ENCODE peak calls at places on chromosomes 7 and 10, in six cellular contexts. K, P, R, Z, U and Q are unnamed samples.

GRCh38 chr7:40544277-40544723 is 409.5 kb downstream of the SUGCT start:
- DNase-seq in R (no peak), P (no peak), K (no peak), Z (no peak), U (no peak), Q (no peak)

GRCh38 chr7:108054537-108054936 is 51.6 kb upstream of the LAMB1 start:
- DNase-seq in U (no peak), R (no peak), P (no peak), Z (no peak), K (no peak), Q (no peak)

GRCh38 chr10:124096494-124096893 is 3.1 kb upstream of the CHST15 start:
- DNase-seq in K (no peak), P (no peak), R (no peak), U (no peak), Z (no peak), Q (no peak)

GRCh38 chr7:123185756-123186155 is 14.0 kb downstream of the SLC13A1 start:
- DNase-seq in P (no peak), K (no peak), U (no peak), R (no peak), Z (no peak), Q (no peak)

GRCh38 chr10:104391969-104392296 is 38.3 kb downstream of the CFAP58 start:
- DNase-seq in U (no peak), P (no peak), Z (no peak), K (no peak), R (no peak), Q (no peak)

GRCh38 chr7:2886900-2887299 is 42.8 kb upstream of the GNA12 start:
- DNase-seq in Z (peak), R (peak), K (peak), P (no peak), U (peak), Q (no peak)

GRCh38 chr7:143381427-143382125 is 431 bp downstream of the ZYX start:
- DNase-seq in U (peak), Z (no peak), K (peak), P (peak), R (peak), Q (peak)

GRCh38 chr7:128831994-128832879 is 2.0 kb downstream of the FLNC start:
- DNase-seq in P (no peak), U (no peak), K (no peak), Z (no peak), R (no peak), Q (peak)

GRCh38 chr10:93813507-93814465 is 56.0 kb downstream of the LGI1 start:
- DNase-seq in R (peak), K (peak), U (peak), Z (peak), P (no peak), Q (peak)

GRCh38 chr10:67696029-67696428 is at the start of gene CTNNA3:
- DNase-seq in R (no peak), U (no peak), K (no peak), Z (no peak), P (no peak), Q (no peak)

GRCh38 chr10:89426230-89426868 is 12.0 kb downstream of the IFIT5 start:
- DNase-seq in K (no peak), Z (peak), P (no peak), U (no peak), R (peak), Q (no peak)

GRCh38 chr10:90430186-90430585 is 427.7 kb downstream of the HTR7 start:
- DNase-seq in U (no peak), P (no peak), R (no peak), Z (no peak), K (no peak), Q (no peak)

GRCh38 chr7:34875481-34875880 is 161.8 kb downstream of the DPY19L1 start:
- DNase-seq in Z (no peak), P (no peak), R (no peak), U (no peak), K (no peak), Q (no peak)